ENCODE peak calls at places on chromosomes 4 and X, in six cellular contexts. V, C, L, A, Y and I are unnamed samples.
A peak's percentile ranks its signal among the peaks of the same experiment; 100 is the strongest.

GRCh38 chr4:114886761-114887160 is 226.7 kb downstream of the NDST4 start:
- DNase-seq in Y (no peak), V (no peak), A (no peak), L (no peak), C (no peak), I (no peak)

GRCh38 chrX:7154040-7154597 is 6.2 kb upstream of the PUDP start:
- DNase-seq in A (no peak), V (no peak), Y (peak; percentile 24), L (no peak), C (peak; percentile 1), I (no peak)

GRCh38 chr4:73741140-73741749 is 876 bp downstream of the CXCL8 start:
- DNase-seq in Y (no peak), L (no peak), V (no peak), C (no peak), A (no peak), I (no peak)

GRCh38 chr4:154472870-154473269 is 18.7 kb downstream of the DCHS2 start:
- DNase-seq in C (no peak), Y (no peak), V (no peak), L (no peak), A (no peak), I (no peak)

GRCh38 chrX:148885203-148885602 is 384.8 kb downstream of the AFF2 start:
- DNase-seq in C (peak; percentile 5), V (no peak), L (no peak), Y (no peak), A (no peak), I (no peak)

GRCh38 chr4:28675582-28675981 is 1814.9 kb downstream of the STIM2 start:
- DNase-seq in A (no peak), Y (no peak), L (no peak), V (no peak), C (no peak), I (no peak)

GRCh38 chrX:24005867-24006266 is 21.1 kb downstream of the KLHL15 start:
- DNase-seq in A (no peak), V (no peak), L (no peak), Y (no peak), C (no peak), I (no peak)

GRCh38 chr4:11456441-11456840 is 27.7 kb upstream of the HS3ST1 start:
- DNase-seq in V (no peak), L (no peak), C (no peak), A (no peak), Y (no peak), I (no peak)

GRCh38 chrX:148501121-148502066 is 977 bp downstream of the AFF2 start:
- DNase-seq in Y (peak; percentile 55), C (peak; percentile 72), V (no peak), A (peak; percentile 1), L (no peak), I (no peak)

GRCh38 chr4:6574747-6575502 is at the start of gene MAN2B2:
- DNase-seq in A (peak; percentile 86), L (peak; percentile 79), V (peak; percentile 91), C (peak; percentile 92), Y (peak; percentile 94), I (peak; percentile 69)

GRCh38 chrX:30308263-30309138 is 689 bp downstream of the NR0B1 start:
- DNase-seq in C (peak; percentile 46), L (no peak), A (no peak), Y (peak; percentile 44), V (peak; percentile 20), I (no peak)

GRCh38 chrX:70979136-70979762 is 48.4 kb upstream of the SLC7A3 start:
- DNase-seq in Y (peak; percentile 50), L (no peak), V (no peak), A (no peak), C (peak; percentile 74), I (no peak)

GRCh38 chrX:119693032-119693995 is at the start of gene SEPTIN6:
- DNase-seq in V (peak; percentile 68), L (peak; percentile 36), C (peak; percentile 79), Y (peak; percentile 78), A (peak; percentile 67), I (peak; percentile 88)

GRCh38 chr4:87985097-87985886 is 9.8 kb downstream of the SPP1 start:
- DNase-seq in L (no peak), C (peak; percentile 80), Y (peak; percentile 70), V (no peak), A (peak; percentile 55), I (no peak)

GRCh38 chr4:126385954-126386353 is 1071.2 kb downstream of the FAT4 start:
- DNase-seq in L (no peak), Y (no peak), A (no peak), C (no peak), V (no peak), I (no peak)

GRCh38 chr4:80240976-80241375 is 25.5 kb upstream of the FGF5 start:
- DNase-seq in L (no peak), V (no peak), C (no peak), Y (no peak), A (no peak), I (no peak)

GRCh38 chr4:156291317-156291716 is 337.7 kb upstream of the CTSO start:
- DNase-seq in L (no peak), Y (no peak), V (no peak), A (no peak), C (no peak), I (no peak)

GRCh38 chr4:122759639-122760310 is 27.3 kb downstream of the BBS12 start:
- DNase-seq in Y (no peak), V (no peak), L (no peak), C (peak; percentile 50), A (no peak), I (no peak)
- TF ChIP-seq CTCF in Y (peak; percentile 35), V (no peak), L (no peak), C (peak; percentile 57), A (no peak), I (no peak)

GRCh38 chr4:2462218-2462991 is 6.5 kb upstream of the RNF4 start:
- DNase-seq in V (peak; percentile 73), C (peak; percentile 87), Y (peak; percentile 93), L (peak; percentile 19), A (peak; percentile 54), I (no peak)
- TF ChIP-seq CTCF in V (peak; percentile 69), C (peak; percentile 23), Y (peak; percentile 57), L (no peak), A (peak; percentile 40), I (peak; percentile 61)

GRCh38 chr4:69999420-69999819 is 3.7 kb downstream of the STATH start:
- DNase-seq in A (no peak), Y (no peak), L (no peak), V (no peak), C (no peak), I (no peak)

GRCh38 chr4:70000713-70001112 is 4.9 kb downstream of the STATH start:
- DNase-seq in C (no peak), A (no peak), V (no peak), L (no peak), Y (no peak), I (no peak)

GRCh38 chr4:69995526-69996016 is at the start of gene STATH:
- DNase-seq in C (no peak), V (no peak), L (no peak), Y (no peak), A (no peak), I (no peak)

GRCh38 chr4:69991016-69991415 is 4.8 kb upstream of the STATH start:
- DNase-seq in A (no peak), C (no peak), Y (no peak), L (no peak), V (no peak), I (no peak)

DNA sequence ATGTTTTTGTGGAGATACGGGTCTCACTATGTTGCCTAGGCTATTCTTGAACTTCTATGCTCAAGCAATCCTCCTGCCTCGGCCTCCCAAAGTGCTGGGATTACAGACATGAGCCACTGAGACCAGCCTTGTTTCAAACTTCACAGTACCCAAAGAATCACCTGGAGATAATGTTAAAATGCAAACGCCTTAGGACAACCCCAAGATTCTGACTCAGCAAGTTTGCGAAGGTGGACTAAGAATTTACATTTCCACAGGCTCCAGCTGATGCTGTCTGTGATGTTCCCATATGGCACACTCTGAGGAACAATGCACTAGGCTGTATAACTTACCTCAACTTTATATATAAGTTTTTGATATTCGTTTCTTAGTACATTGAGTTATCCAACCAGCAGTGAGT is 984 bp upstream of the STATH start:
- DNase-seq in V (no peak), L (no peak), A (no peak), Y (no peak), C (no peak), I (no peak)
- TF ChIP-seq CTCF in V (no peak), L (no peak), A (no peak), Y (no peak), C (no peak), I (no peak)

GRCh38 chr4:188268081-188268908 is 129.1 kb downstream of the TRIML1 start:
- DNase-seq in V (no peak), C (peak; percentile 41), L (no peak), Y (no peak), A (no peak), I (no peak)
- TF ChIP-seq CTCF in V (no peak), C (peak; percentile 15), L (no peak), Y (no peak), A (no peak), I (no peak)

DNA sequence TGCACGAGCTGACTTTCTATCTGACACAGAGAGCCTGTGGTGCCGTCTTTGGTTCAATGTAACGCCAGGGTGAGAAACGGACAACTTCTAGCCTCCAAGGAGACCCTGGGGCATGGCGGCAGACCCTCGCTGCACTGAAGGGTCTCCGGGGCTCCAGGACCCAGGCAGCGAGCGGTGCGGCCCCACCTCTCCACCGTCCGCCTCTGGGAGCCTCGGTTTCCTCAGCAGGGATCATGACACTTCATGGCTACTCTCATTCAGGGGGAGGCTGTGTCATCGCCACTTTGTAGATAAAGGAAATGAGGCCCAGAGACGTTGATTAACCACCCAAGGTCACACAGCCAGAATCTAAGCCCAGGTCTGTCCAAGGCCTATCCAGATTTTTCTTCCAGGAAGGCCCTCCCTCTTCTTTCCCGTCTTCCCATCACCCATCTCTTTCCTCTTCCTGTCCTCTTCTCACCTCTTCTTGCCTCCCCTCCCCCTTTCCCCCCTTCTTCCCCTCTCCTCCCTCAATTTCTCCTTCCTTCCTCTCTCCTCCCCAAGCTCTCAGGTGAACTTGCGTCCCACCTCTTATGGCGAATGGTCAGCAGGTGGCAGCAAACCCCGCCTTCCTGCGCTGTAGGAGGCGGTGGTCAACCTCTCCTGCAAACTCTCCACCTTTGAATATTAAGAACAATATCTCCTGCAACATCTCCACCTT is 69.3 kb upstream of the HMX1 start:
- DNase-seq in C (peak; percentile 73), A (no peak), Y (peak; percentile 23), V (no peak), L (no peak), I (no peak)
- TF ChIP-seq CTCF in C (peak; percentile 86), A (no peak), Y (peak; percentile 47), V (no peak), L (no peak), I (no peak)

GRCh38 chr4:25723409-25723808 is 67.8 kb downstream of the SLC34A2 start:
- DNase-seq in L (no peak), V (no peak), A (no peak), Y (no peak), C (no peak), I (no peak)
- TF ChIP-seq CTCF in L (no peak), V (no peak), A (no peak), Y (no peak), C (no peak), I (no peak)